ENCODE peak calls at places on chromosomes 2 and 18, in six cellular contexts. N is pancreas, W is aorta, H is GM12878, L is upper lobe of right lung, I is psoas muscle. O is an unnamed sample.

GRCh38 chr2:47747878-47748277 is 35.1 kb upstream of the MSH6 start:
- ATAC-seq in N (no peak), W (no peak), H (no peak), L (no peak), I (no peak), O (no peak)

GRCh38 chr2:178324072-178324471 is 126.9 kb downstream of the PRKRA start:
- ATAC-seq in N (no peak), W (no peak), H (no peak), L (peak; percentile 80), I (peak; percentile 62), O (no peak)

GRCh38 chr2:226247289-226248275 is 552.0 kb downstream of the IRS1 start:
- ATAC-seq in N (no peak), W (no peak), H (no peak), L (no peak), I (no peak), O (no peak)

GRCh38 chr2:64586883-64587481 is 62.9 kb downstream of the AFTPH start:
- ATAC-seq in N (peak; percentile 84), W (peak; percentile 68), H (peak; percentile 30), L (peak; percentile 76), I (peak; percentile 62), O (peak; percentile 51)

GRCh38 chr2:27070653-27071276 is 689 bp downstream of the OST4 start:
- ATAC-seq in N (no peak), W (no peak), H (peak; percentile 24), L (no peak), I (peak; percentile 2), O (no peak)

GRCh38 chr2:229591611-229592010 is 122.7 kb downstream of the DNER start:
- ATAC-seq in N (no peak), W (no peak), H (no peak), L (no peak), I (no peak), O (no peak)

GRCh38 chr2:231677632-231678104 is 30.7 kb upstream of the PTMA start:
- ATAC-seq in N (peak; percentile 61), W (peak; percentile 73), H (peak; percentile 30), L (peak; percentile 41), I (peak; percentile 24), O (no peak)

GRCh38 chr18:45201029-45201428 is 414.2 kb upstream of the SLC14A2 start:
- ATAC-seq in N (no peak), W (no peak), H (no peak), L (no peak), I (no peak), O (no peak)

GRCh38 chr2:47196499-47196898 is 41.4 kb upstream of the STPG4 start:
- ATAC-seq in N (no peak), W (no peak), H (no peak), L (no peak), I (no peak), O (no peak)

GRCh38 chr2:127191331-127192219 is 28.5 kb downstream of the CYP27C1 start:
- ATAC-seq in N (no peak), W (no peak), H (no peak), L (peak; percentile 28), I (no peak), O (no peak)

GRCh38 chr2:44719564-44719963 is 221.9 kb upstream of the SIX3 start:
- ATAC-seq in N (no peak), W (no peak), H (no peak), L (no peak), I (no peak), O (no peak)

GRCh38 chr18:44920441-44920840 is 239.8 kb downstream of the SETBP1 start:
- ATAC-seq in N (no peak), W (no peak), H (peak; percentile 69), L (no peak), I (peak; percentile 83), O (no peak)

GRCh38 chr18:44893045-44893706 is 212.5 kb downstream of the SETBP1 start:
- ATAC-seq in N (no peak), W (no peak), H (no peak), L (no peak), I (no peak), O (no peak)

GRCh38 chr2:197219636-197220035 is 90.9 kb downstream of the ANKRD44 start:
- ATAC-seq in N (no peak), W (no peak), H (no peak), L (no peak), I (no peak), O (no peak)

GRCh38 chr2:237280235-237280634 is 133.7 kb downstream of the COL6A3 start:
- ATAC-seq in N (peak; percentile 56), W (peak; percentile 40), H (no peak), L (no peak), I (peak; percentile 70), O (no peak)

GRCh38 chr2:203714112-203714511 is 7.7 kb downstream of the CD28 start:
- ATAC-seq in N (no peak), W (peak; percentile 68), H (no peak), L (peak; percentile 51), I (no peak), O (peak; percentile 34)

GRCh38 chr2:161161074-161161577 is 898 bp downstream of the TANK start:
- ATAC-seq in N (peak; percentile 2), W (peak; percentile 9), H (peak; percentile 53), L (no peak), I (no peak), O (no peak)

GRCh38 chr2:26462511-26463251 is 15.2 kb downstream of the OTOF start:
- ATAC-seq in N (peak; percentile 89), W (peak; percentile 36), H (peak; percentile 66), L (peak; percentile 48), I (peak; percentile 91), O (no peak)

GRCh38 chr2:81835318-81836000 is 1530.9 kb upstream of the LRRTM1 start:
- ATAC-seq in N (no peak), W (no peak), H (no peak), L (no peak), I (no peak), O (no peak)

GRCh38 chr2:216833076-216833475 is 26.8 kb downstream of the TNP1 start:
- ATAC-seq in N (no peak), W (peak; percentile 59), H (no peak), L (no peak), I (no peak), O (no peak)

GRCh38 chr2:14951569-14952285 is 319.2 kb downstream of the LRATD1 start:
- ATAC-seq in N (no peak), W (no peak), H (no peak), L (no peak), I (no peak), O (no peak)

GRCh38 chr2:216478151-216478550 is 20.5 kb upstream of the RPL37A start:
- ATAC-seq in N (peak; percentile 82), W (no peak), H (no peak), L (no peak), I (no peak), O (no peak)

GRCh38 chr18:23887493-23887892 is 127.1 kb upstream of the TTC39C start:
- ATAC-seq in N (no peak), W (no peak), H (no peak), L (no peak), I (no peak), O (no peak)

GRCh38 chr2:96427917-96428316 is 77.2 kb downstream of the NEURL3 start:
- ATAC-seq in N (peak; percentile 75), W (no peak), H (no peak), L (peak; percentile 49), I (peak; percentile 69), O (no peak)

GRCh38 chr2:205477016-205477705 is 205.1 kb upstream of the NRP2 start:
- ATAC-seq in N (no peak), W (no peak), H (no peak), L (no peak), I (no peak), O (no peak)

GRCh38 chr18:75229437-75229836 is 18.8 kb downstream of the TSHZ1 start:
- ATAC-seq in N (no peak), W (no peak), H (no peak), L (no peak), I (no peak), O (no peak)

GRCh38 chr2:199607914-199608313 is 150.2 kb upstream of the SATB2 start:
- ATAC-seq in N (no peak), W (no peak), H (no peak), L (no peak), I (no peak), O (no peak)

GRCh38 chr18:31316974-31317373 is 986 bp upstream of the DSG1 start:
- ATAC-seq in N (no peak), W (no peak), H (no peak), L (no peak), I (no peak), O (no peak)

GRCh38 chr2:216735086-216735485 is 39.7 kb upstream of the IGFBP5 start:
- ATAC-seq in N (no peak), W (peak; percentile 31), H (no peak), L (no peak), I (no peak), O (peak; percentile 71)

GRCh38 chr18:2980607-2980923 is 32.4 kb downstream of the LPIN2 start:
- ATAC-seq in N (no peak), W (no peak), H (no peak), L (no peak), I (no peak), O (no peak)

GRCh38 chr2:102915128-102915527 is 153.3 kb downstream of the TMEM182 start:
- ATAC-seq in N (no peak), W (no peak), H (no peak), L (no peak), I (no peak), O (no peak)

GRCh38 chr2:60553496-60553991 is at the start of gene BCL11A:
- ATAC-seq in N (peak; percentile 29), W (no peak), H (no peak), L (peak; percentile 66), I (no peak), O (peak; percentile 31)
- H3K4me1 ChIP-seq in N (peaks cover 7% of the 10 kb centered on the region), W (no peaks in the 10 kb centered on the region), H (no peaks in the 10 kb centered on the region), L (peaks cover 56% of the 10 kb centered on the region), I (peaks cover 28% of the 10 kb centered on the region), O (no peaks in the 10 kb centered on the region)

GRCh38 chr2:73111300-73112025 is 1.3 kb downstream of the RAB11FIP5 start:
- ATAC-seq in N (peak; percentile 57), W (no peak), H (no peak), L (peak; percentile 38), I (no peak), O (no peak)

GRCh38 chr2:73114273-73114867 is 1.6 kb upstream of the RAB11FIP5 start:
- ATAC-seq in N (no peak), W (no peak), H (no peak), L (no peak), I (no peak), O (no peak)

GRCh38 chr2:73113634-73113958 is 848 bp upstream of the RAB11FIP5 start:
- ATAC-seq in N (no peak), W (no peak), H (no peak), L (no peak), I (no peak), O (no peak)

GRCh38 chr2:73112026-73112912 is 479 bp downstream of the RAB11FIP5 start:
- ATAC-seq in N (peak; percentile 56), W (peak; percentile 55), H (no peak), L (peak; percentile 48), I (peak; percentile 17), O (peak; percentile 42)

GRCh38 chr2:73112913-73113633 is at the start of gene RAB11FIP5:
- ATAC-seq in N (peak; percentile 89), W (peak; percentile 87), H (peak; percentile 86), L (peak; percentile 91), I (peak; percentile 84), O (peak; percentile 91)
- H3K27ac ChIP-seq in N (peak within 1 kb of the TSS; percentile 84), W (peak within 1 kb of the TSS; percentile 79), H (no peak within 1 kb of the TSS), L (peak within 1 kb of the TSS; percentile 76), I (peak within 1 kb of the TSS; percentile 74), O (peak within 1 kb of the TSS; percentile 80)

GRCh38 chr2:24351627-24351938 is 8.8 kb downstream of the ITSN2 start:
- ATAC-seq in N (peak; percentile 40), W (no peak), H (peak; percentile 32), L (no peak), I (peak; percentile 77), O (no peak)
- H3K4me1 ChIP-seq in N (peaks cover 56% of the 10 kb centered on the region), W (no peaks in the 10 kb centered on the region), H (peaks cover 29% of the 10 kb centered on the region), L (peaks cover 42% of the 10 kb centered on the region), I (peaks cover 62% of the 10 kb centered on the region), O (peaks cover 9% of the 10 kb centered on the region)

GRCh38 chr18:79684787-79685186 is 5.2 kb downstream of the CTDP1 start:
- ATAC-seq in N (peak; percentile 41), W (peak; percentile 70), H (peak; percentile 11), L (no peak), I (peak; percentile 77), O (no peak)
- H3K27ac ChIP-seq in N (no peak overlapping the region), W (no peak overlapping the region), H (peak overlapping the region; percentile 38), L (no peak overlapping the region), I (no peak overlapping the region), O (no peak overlapping the region)

O was measured in gastroesophageal sphincter.